ENCODE peak calls at places on chromosome 1, in four cellular contexts. One of them, this sample, is unnamed.

GRCh38 chr1:205318231-205318991 is 3.1 kb downstream of the NUAK2 start:
- DNase-seq in HS-27A: no peak
- DNase-seq in GM12892: no peak
- DNase-seq in right atrium auricular region: no peak
- DNase-seq in this sample: no peak

GRCh38 chr1:12047120-12047876 is 15.8 kb upstream of the TNFRSF8 start:
- DNase-seq in right atrium auricular region: no peak
- DNase-seq in HS-27A: no peak
- DNase-seq in GM12892: no peak
- DNase-seq in this sample: no peak

GRCh38 chr1:92784051-92784638 is 763 bp downstream of the EVI5 start:
- DNase-seq in HS-27A: no peak
- DNase-seq in GM12892: peak; percentile 29
- DNase-seq in right atrium auricular region: no peak
- DNase-seq in this sample: peak; percentile 27

GRCh38 chr1:6108937-6109636 is 63.4 kb downstream of the KCNAB2 start:
- DNase-seq in right atrium auricular region: no peak
- DNase-seq in HS-27A: no peak
- DNase-seq in GM12892: peak; percentile 67
- DNase-seq in this sample: peak; percentile 74

GRCh38 chr1:25253911-25254310 is 6.7 kb upstream of the RSRP1 start:
- DNase-seq in HS-27A: no peak
- DNase-seq in GM12892: no peak
- DNase-seq in right atrium auricular region: no peak
- DNase-seq in this sample: no peak

GRCh38 chr1:103266036-103266435 is 157.7 kb upstream of the COL11A1 start:
- DNase-seq in right atrium auricular region: no peak
- DNase-seq in GM12892: no peak
- DNase-seq in HS-27A: peak; percentile 74
- DNase-seq in this sample: no peak

GRCh38 chr1:8687053-8687452 is 130.4 kb downstream of the RERE start:
- DNase-seq in GM12892: no peak
- DNase-seq in right atrium auricular region: no peak
- DNase-seq in HS-27A: no peak
- DNase-seq in this sample: no peak

GRCh38 chr1:169340882-169341281 is 26.7 kb downstream of the NME7 start:
- DNase-seq in HS-27A: no peak
- DNase-seq in right atrium auricular region: no peak
- DNase-seq in GM12892: no peak
- DNase-seq in this sample: no peak

GRCh38 chr1:6967431-6968079 is 182.3 kb downstream of the CAMTA1 start:
- DNase-seq in HS-27A: no peak
- DNase-seq in GM12892: no peak
- DNase-seq in right atrium auricular region: no peak
- DNase-seq in this sample: no peak

GRCh38 chr1:146016891-146017290 is 4.6 kb downstream of the HJV start:
- DNase-seq in HS-27A: no peak
- DNase-seq in GM12892: no peak
- DNase-seq in right atrium auricular region: no peak
- DNase-seq in this sample: no peak

GRCh38 chr1:65812065-65812464 is 19.4 kb downstream of the PDE4B start:
- DNase-seq in right atrium auricular region: no peak
- DNase-seq in HS-27A: peak; percentile 81
- DNase-seq in GM12892: no peak
- DNase-seq in this sample: peak; percentile 35

GRCh38 chr1:116502915-116503314 is 67.9 kb downstream of the CD58 start:
- DNase-seq in right atrium auricular region: no peak
- DNase-seq in GM12892: no peak
- DNase-seq in HS-27A: no peak
- DNase-seq in this sample: no peak

GRCh38 chr1:43464840-43465693 is 11.3 kb upstream of the HYI start:
- DNase-seq in GM12892: no peak
- DNase-seq in right atrium auricular region: no peak
- DNase-seq in HS-27A: no peak
- DNase-seq in this sample: no peak

GRCh38 chr1:184036517-184036949 is 995 bp downstream of the COLGALT2 start:
- DNase-seq in GM12892: peak; percentile 13
- DNase-seq in HS-27A: no peak
- DNase-seq in right atrium auricular region: no peak
- DNase-seq in this sample: no peak

GRCh38 chr1:169312084-169312954 is 55.3 kb downstream of the NME7 start:
- DNase-seq in GM12892: no peak
- DNase-seq in right atrium auricular region: no peak
- DNase-seq in HS-27A: peak; percentile 85
- DNase-seq in this sample: no peak

GRCh38 chr1:234842726-234843641 is 233.0 kb upstream of the IRF2BP2 start:
- DNase-seq in GM12892: peak; percentile 47
- DNase-seq in HS-27A: no peak
- DNase-seq in right atrium auricular region: peak; percentile 79
- DNase-seq in this sample: peak; percentile 30

GRCh38 chr1:150168960-150169565 is 19.3 kb downstream of the PLEKHO1 start:
- DNase-seq in GM12892: no peak
- DNase-seq in right atrium auricular region: peak; percentile 83
- DNase-seq in HS-27A: no peak
- DNase-seq in this sample: no peak

GRCh38 chr1:14613915-14614314 is 15.4 kb downstream of the KAZN start:
- DNase-seq in HS-27A: no peak
- DNase-seq in GM12892: no peak
- DNase-seq in right atrium auricular region: no peak
- DNase-seq in this sample: no peak

This sample was measured in GM12891.